ENCODE peak calls at places on chromosome 14, in eight cellular contexts. I is T-helper 9 cell; C is stimulated activated CD4-positive, alpha-beta T cell treated with anti-CD3 and anti-CD28 coated beads, TNF-alpha, amount 100 ng/mL, for 48 hours; N is type B pancreatic cell; L is sciatic nerve; S is memory B cell; E is activated CD4-positive, alpha-beta T cell treated with anti-CD3 and anti-CD28 coated beads, Interleukin-2, amount 50 U/mL, for 1 hour; R is NAMALWA. O is an unnamed sample.

GRCh38 chr14:75654127-75654732 is 6.4 kb downstream of the ERG28 start:
- DNase-seq in E (peak; percentile 81), L (peak; percentile 92), S (peak; percentile 83), N (peak; percentile 85), C (peak; percentile 70), I (peak; percentile 80), R (peak; percentile 63), O (peak; percentile 88)

GRCh38 chr14:22391908-22392307 is 197.1 kb downstream of the DAD1 start:
- DNase-seq in L (peak; percentile 66), S (no peak), I (no peak), C (no peak), R (peak; percentile 68), N (no peak), E (no peak), O (no peak)

GRCh38 chr14:104211741-104212140 is 73.4 kb downstream of the KIF26A start:
- DNase-seq in I (no peak), N (no peak), C (no peak), S (no peak), E (no peak), L (no peak), R (no peak), O (no peak)

GRCh38 chr14:101707285-101707842 is 54.1 kb upstream of the PPP2R5C start:
- DNase-seq in L (no peak), I (no peak), N (no peak), E (peak; percentile 44), S (peak; percentile 63), R (peak; percentile 95), C (peak; percentile 47), O (no peak)

GRCh38 chr14:90447720-90448497 is 51.1 kb downstream of the CALM1 start:
- DNase-seq in R (peak; percentile 48), N (no peak), S (no peak), C (no peak), I (no peak), E (no peak), L (peak; percentile 28), O (no peak)

GRCh38 chr14:75205586-75205985 is 29.2 kb upstream of the TMED10 start:
- DNase-seq in N (no peak), C (no peak), S (no peak), L (no peak), R (no peak), I (no peak), E (no peak), O (no peak)

GRCh38 chr14:94773017-94773681 is 3.2 kb upstream of the GSC start:
- DNase-seq in S (no peak), N (no peak), I (no peak), E (no peak), L (peak; percentile 50), C (no peak), R (no peak), O (no peak)

GRCh38 chr14:20805485-20805884 is 2.8 kb upstream of the RNASE1 start:
- DNase-seq in S (no peak), C (no peak), I (no peak), N (no peak), L (no peak), E (no peak), R (no peak), O (no peak)

GRCh38 chr14:53190938-53191337 is 37.8 kb upstream of the DDHD1 start:
- DNase-seq in L (no peak), I (no peak), C (peak; percentile 44), R (no peak), S (no peak), E (no peak), N (no peak), O (no peak)

GRCh38 chr14:68355415-68355814 is 437.5 kb downstream of the ZFP36L1 start:
- DNase-seq in L (no peak), C (no peak), I (no peak), N (no peak), S (no peak), R (no peak), E (no peak), O (no peak)

GRCh38 chr14:68374682-68375081 is 418.2 kb downstream of the ZFP36L1 start:
- DNase-seq in L (no peak), I (no peak), S (no peak), E (no peak), R (no peak), C (no peak), N (no peak), O (no peak)

GRCh38 chr14:22003471-22003870 is 329.9 kb upstream of the OR4E1 start:
- DNase-seq in I (no peak), E (no peak), L (no peak), C (no peak), R (no peak), S (no peak), N (no peak), O (no peak)

O was measured in suprapubic skin.